ENCODE peak calls at places on chromosomes 16 and 17, in ten cellular contexts. One of them, this sample, is unnamed.

GRCh38 chr16:46817961-46818360 is 13.0 kb downstream of the C16orf87 start:
- DNase-seq in mucosa of descending colon: no peak
- DNase-seq in osteoblast: no peak
- DNase-seq in GM06990: no peak
- DNase-seq in upper lobe of right lung: no peak
- DNase-seq in AG04450: no peak
- DNase-seq in HL-60: no peak
- DNase-seq in H9: no peak
- DNase-seq in bronchial epithelial cell: no peak
- DNase-seq in Calu3: no peak
- DNase-seq in this sample: no peak

GRCh38 chr17:4645642-4646041 is 4.2 kb upstream of the ALOX15 start:
- DNase-seq in upper lobe of right lung: peak
- DNase-seq in bronchial epithelial cell: no peak
- DNase-seq in GM06990: no peak
- DNase-seq in osteoblast: no peak
- DNase-seq in AG04450: no peak
- DNase-seq in HL-60: peak
- DNase-seq in Calu3: no peak
- DNase-seq in H9: no peak
- DNase-seq in mucosa of descending colon: no peak
- DNase-seq in this sample: no peak

GRCh38 chr16:57096192-57096591 is 3.8 kb downstream of the CPNE2 start:
- DNase-seq in H9: no peak
- DNase-seq in GM06990: no peak
- DNase-seq in AG04450: no peak
- DNase-seq in bronchial epithelial cell: no peak
- DNase-seq in HL-60: no peak
- DNase-seq in upper lobe of right lung: no peak
- DNase-seq in mucosa of descending colon: no peak
- DNase-seq in Calu3: no peak
- DNase-seq in osteoblast: peak
- DNase-seq in this sample: no peak

GRCh38 chr17:67365762-67366192 is 600 bp downstream of the PSMD12 start:
- DNase-seq in bronchial epithelial cell: peak
- DNase-seq in Calu3: no peak
- DNase-seq in H9: no peak
- DNase-seq in osteoblast: no peak
- DNase-seq in HL-60: peak
- DNase-seq in GM06990: no peak
- DNase-seq in mucosa of descending colon: no peak
- DNase-seq in upper lobe of right lung: no peak
- DNase-seq in AG04450: no peak
- DNase-seq in this sample: no peak

GRCh38 chr17:79840204-79840988 is 1.2 kb upstream of the CBX4 start:
- DNase-seq in upper lobe of right lung: peak
- DNase-seq in AG04450: no peak
- DNase-seq in GM06990: no peak
- DNase-seq in osteoblast: peak
- DNase-seq in HL-60: no peak
- DNase-seq in mucosa of descending colon: peak
- DNase-seq in Calu3: no peak
- DNase-seq in bronchial epithelial cell: no peak
- DNase-seq in H9: peak
- DNase-seq in this sample: no peak

GRCh38 chr16:7755347-7755746 is 422.7 kb downstream of the RBFOX1 start:
- DNase-seq in bronchial epithelial cell: no peak
- DNase-seq in HL-60: no peak
- DNase-seq in GM06990: no peak
- DNase-seq in Calu3: no peak
- DNase-seq in upper lobe of right lung: no peak
- DNase-seq in H9: no peak
- DNase-seq in AG04450: no peak
- DNase-seq in osteoblast: no peak
- DNase-seq in mucosa of descending colon: no peak
- DNase-seq in this sample: no peak

GRCh38 chr17:16377804-16378400 is 3.0 kb upstream of the UBB start:
- DNase-seq in mucosa of descending colon: no peak
- DNase-seq in bronchial epithelial cell: peak
- DNase-seq in GM06990: no peak
- DNase-seq in upper lobe of right lung: no peak
- DNase-seq in osteoblast: peak
- DNase-seq in AG04450: no peak
- DNase-seq in HL-60: no peak
- DNase-seq in Calu3: peak
- DNase-seq in H9: no peak
- DNase-seq in this sample: no peak

GRCh38 chr17:75486951-75487350 is 28.4 kb downstream of the CASKIN2 start:
- DNase-seq in osteoblast: no peak
- DNase-seq in GM06990: no peak
- DNase-seq in AG04450: no peak
- DNase-seq in Calu3: no peak
- DNase-seq in upper lobe of right lung: no peak
- DNase-seq in bronchial epithelial cell: no peak
- DNase-seq in HL-60: no peak
- DNase-seq in mucosa of descending colon: no peak
- DNase-seq in H9: no peak
- DNase-seq in this sample: no peak

GRCh38 chr16:19184823-19185509 is 16.9 kb downstream of the SYT17 start:
- DNase-seq in GM06990: no peak
- DNase-seq in osteoblast: peak
- DNase-seq in H9: peak
- DNase-seq in bronchial epithelial cell: no peak
- DNase-seq in AG04450: no peak
- DNase-seq in Calu3: no peak
- DNase-seq in upper lobe of right lung: no peak
- DNase-seq in HL-60: no peak
- DNase-seq in mucosa of descending colon: no peak
- DNase-seq in this sample: no peak

GRCh38 chr16:68265078-68265925 is 976 bp downstream of the SLC7A6 start:
- DNase-seq in H9: no peak
- DNase-seq in mucosa of descending colon: peak
- DNase-seq in GM06990: peak
- DNase-seq in bronchial epithelial cell: peak
- DNase-seq in osteoblast: peak
- DNase-seq in HL-60: peak
- DNase-seq in AG04450: no peak
- DNase-seq in Calu3: peak
- DNase-seq in upper lobe of right lung: peak
- DNase-seq in this sample: peak

GRCh38 chr17:81301195-81302144 is 6.4 kb upstream of the SLC38A10 start:
- DNase-seq in GM06990: no peak
- DNase-seq in osteoblast: peak
- DNase-seq in bronchial epithelial cell: peak
- DNase-seq in AG04450: no peak
- DNase-seq in mucosa of descending colon: no peak
- DNase-seq in HL-60: no peak
- DNase-seq in H9: no peak
- DNase-seq in upper lobe of right lung: no peak
- DNase-seq in Calu3: no peak
- DNase-seq in this sample: no peak

GRCh38 chr17:21127508-21128077 is 829 bp downstream of the DHRS7B start:
- DNase-seq in upper lobe of right lung: no peak
- DNase-seq in osteoblast: no peak
- DNase-seq in Calu3: no peak
- DNase-seq in AG04450: no peak
- DNase-seq in mucosa of descending colon: no peak
- DNase-seq in GM06990: no peak
- DNase-seq in HL-60: no peak
- DNase-seq in bronchial epithelial cell: peak
- DNase-seq in H9: no peak
- DNase-seq in this sample: no peak

GRCh38 chr17:2782030-2782429 is 14.2 kb upstream of the RAP1GAP2 start:
- DNase-seq in HL-60: no peak
- DNase-seq in upper lobe of right lung: peak
- DNase-seq in Calu3: no peak
- DNase-seq in GM06990: no peak
- DNase-seq in osteoblast: peak
- DNase-seq in AG04450: peak
- DNase-seq in mucosa of descending colon: no peak
- DNase-seq in H9: no peak
- DNase-seq in bronchial epithelial cell: peak
- DNase-seq in this sample: no peak

DNA sequence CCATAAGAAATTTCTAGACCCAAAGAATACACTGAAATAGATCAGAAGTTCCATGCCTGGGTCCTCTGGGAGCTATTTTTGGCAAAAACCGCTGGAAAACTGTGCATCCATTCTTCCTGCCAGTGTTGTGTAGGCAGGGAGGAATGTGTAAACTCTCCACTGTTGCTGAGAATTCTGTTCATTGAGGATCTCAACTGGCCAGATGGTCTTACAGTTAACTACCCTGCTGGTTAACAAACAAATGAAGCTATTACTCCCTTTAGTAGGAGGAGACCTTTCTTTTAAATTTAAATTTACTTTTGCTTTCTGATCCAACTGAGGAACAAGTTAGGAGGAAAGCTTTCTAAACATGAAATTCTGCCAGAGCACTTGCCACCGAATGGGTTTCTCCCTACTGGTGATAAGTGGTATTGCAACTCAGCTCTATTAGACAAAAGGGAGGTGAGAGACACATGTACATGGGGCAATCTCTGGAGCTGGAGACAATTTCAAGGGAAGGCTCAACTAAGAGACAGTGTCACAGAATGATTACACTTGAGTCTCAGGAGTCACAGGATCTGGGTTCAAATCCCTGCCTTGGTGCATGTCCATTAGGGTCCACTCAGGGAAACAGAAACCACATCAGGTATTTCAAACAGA is 37.6 kb downstream of the SOCS1 start:
- DNase-seq in osteoblast: no peak
- DNase-seq in GM06990: no peak
- DNase-seq in upper lobe of right lung: no peak
- DNase-seq in AG04450: no peak
- DNase-seq in Calu3: no peak
- DNase-seq in mucosa of descending colon: no peak
- DNase-seq in bronchial epithelial cell: no peak
- DNase-seq in H9: no peak
- DNase-seq in HL-60: no peak
- DNase-seq in this sample: no peak
- TF ChIP-seq CTCF in osteoblast: peak
- TF ChIP-seq CTCF in GM06990: peak
- TF ChIP-seq CTCF in upper lobe of right lung: peak
- TF ChIP-seq CTCF in AG04450: peak
- TF ChIP-seq CTCF in Calu3: peak
- TF ChIP-seq CTCF in mucosa of descending colon: no peak
- TF ChIP-seq CTCF in bronchial epithelial cell: peak
- TF ChIP-seq CTCF in H9: peak
- TF ChIP-seq CTCF in HL-60: peak
- TF ChIP-seq CTCF in this sample: peak

DNA sequence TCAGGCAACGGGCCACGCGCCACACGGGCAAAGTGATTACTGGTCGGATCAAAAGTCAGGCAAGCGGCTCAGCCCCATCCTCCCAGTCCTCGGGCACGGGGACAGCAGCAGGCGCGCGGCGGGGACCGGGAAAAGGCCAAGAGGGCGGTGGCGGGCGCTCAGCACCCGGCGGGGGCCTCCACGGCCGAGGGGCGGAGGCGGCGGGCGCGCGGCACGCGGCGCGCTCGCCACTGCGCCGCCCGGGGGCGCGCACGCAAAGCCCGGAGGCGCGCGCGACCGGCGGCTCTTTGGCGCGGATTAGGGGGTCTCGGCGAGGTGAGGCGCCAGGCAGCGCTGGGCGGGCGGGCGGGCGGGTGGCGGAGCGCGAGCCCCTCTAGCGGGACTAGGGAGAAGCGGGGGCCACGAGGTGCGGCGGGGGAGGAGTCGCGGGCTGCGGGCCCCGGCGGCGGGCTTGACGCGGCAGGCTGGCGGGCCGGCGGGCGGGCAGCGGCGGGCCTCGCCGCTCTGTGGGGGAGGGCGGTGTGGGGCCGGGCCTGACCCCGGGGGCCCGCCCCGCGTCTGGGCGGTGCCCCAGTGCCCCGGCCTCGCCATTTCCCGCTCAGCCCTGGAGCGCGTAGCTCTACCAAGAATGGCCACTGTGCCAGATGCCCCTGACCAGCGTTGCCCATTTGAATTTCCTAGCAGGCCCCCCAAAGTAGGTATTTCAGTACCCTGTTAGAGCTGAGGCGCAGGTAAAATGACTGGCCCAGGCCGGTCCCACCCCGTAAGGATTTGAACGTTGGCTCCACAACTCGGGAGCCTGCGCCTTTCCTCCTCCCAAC is at the start of the genes ACACA and TADA2A:
- DNase-seq in osteoblast: peak
- DNase-seq in mucosa of descending colon: peak
- DNase-seq in upper lobe of right lung: peak
- DNase-seq in bronchial epithelial cell: peak
- DNase-seq in Calu3: peak
- DNase-seq in H9: peak
- DNase-seq in HL-60: peak
- DNase-seq in GM06990: peak
- DNase-seq in AG04450: no peak
- DNase-seq in this sample: no peak
- TF ChIP-seq CTCF in osteoblast: no peak
- TF ChIP-seq CTCF in mucosa of descending colon: no peak
- TF ChIP-seq CTCF in upper lobe of right lung: no peak
- TF ChIP-seq CTCF in bronchial epithelial cell: no peak
- TF ChIP-seq CTCF in Calu3: peak
- TF ChIP-seq CTCF in H9: peak
- TF ChIP-seq CTCF in HL-60: no peak
- TF ChIP-seq CTCF in GM06990: no peak
- TF ChIP-seq CTCF in AG04450: no peak
- TF ChIP-seq CTCF in this sample: no peak

GRCh38 chr17:34584805-34585416 is 5.5 kb downstream of the TMEM132E start:
- DNase-seq in mucosa of descending colon: no peak
- DNase-seq in HL-60: no peak
- DNase-seq in AG04450: no peak
- DNase-seq in H9: no peak
- DNase-seq in osteoblast: peak
- DNase-seq in GM06990: no peak
- DNase-seq in bronchial epithelial cell: peak
- DNase-seq in Calu3: peak
- DNase-seq in upper lobe of right lung: no peak
- DNase-seq in this sample: no peak
- TF ChIP-seq CTCF in mucosa of descending colon: no peak
- TF ChIP-seq CTCF in HL-60: no peak
- TF ChIP-seq CTCF in AG04450: peak
- TF ChIP-seq CTCF in H9: peak
- TF ChIP-seq CTCF in osteoblast: no peak
- TF ChIP-seq CTCF in GM06990: no peak
- TF ChIP-seq CTCF in bronchial epithelial cell: peak
- TF ChIP-seq CTCF in Calu3: peak
- TF ChIP-seq CTCF in upper lobe of right lung: no peak
- TF ChIP-seq CTCF in this sample: peak

DNA sequence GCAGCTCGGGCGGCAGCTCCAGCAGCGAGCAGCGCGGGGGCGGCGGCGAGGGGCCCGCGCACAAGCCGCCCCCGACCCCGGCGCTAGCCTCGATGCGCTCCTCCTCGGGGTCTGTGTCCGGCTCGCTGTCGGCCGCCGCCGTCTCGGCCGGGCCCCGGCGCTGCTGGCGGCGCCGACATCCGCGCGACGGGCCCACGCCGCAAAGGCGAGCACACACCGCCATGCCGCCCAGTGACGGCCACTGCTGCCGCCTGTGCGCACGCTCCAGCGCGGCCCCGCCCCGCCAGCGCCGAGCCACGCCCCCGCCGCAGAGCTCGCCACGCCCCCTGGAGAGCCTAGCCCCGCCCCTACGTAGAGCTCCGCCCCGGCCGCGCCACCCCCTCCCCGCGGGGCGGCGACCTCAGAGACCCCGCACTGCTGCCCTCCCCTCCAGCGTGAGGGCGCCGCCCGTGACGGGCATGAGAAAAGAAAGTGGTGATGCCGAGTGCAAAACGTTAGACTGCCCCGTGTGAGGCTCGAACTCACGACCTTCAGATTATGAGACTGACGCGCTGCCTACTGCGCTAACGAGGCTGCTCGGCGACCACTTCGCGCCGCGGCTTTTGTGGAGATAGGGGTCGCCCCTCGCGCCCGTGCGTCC is at the start of gene FBXO31:
- DNase-seq in mucosa of descending colon: peak
- DNase-seq in AG04450: peak
- DNase-seq in osteoblast: peak
- DNase-seq in H9: peak
- DNase-seq in upper lobe of right lung: peak
- DNase-seq in GM06990: peak
- DNase-seq in HL-60: peak
- DNase-seq in Calu3: peak
- DNase-seq in bronchial epithelial cell: peak
- DNase-seq in this sample: no peak
- TF ChIP-seq CTCF in mucosa of descending colon: no peak
- TF ChIP-seq CTCF in AG04450: no peak
- TF ChIP-seq CTCF in osteoblast: no peak
- TF ChIP-seq CTCF in H9: no peak
- TF ChIP-seq CTCF in upper lobe of right lung: no peak
- TF ChIP-seq CTCF in GM06990: no peak
- TF ChIP-seq CTCF in HL-60: no peak
- TF ChIP-seq CTCF in Calu3: no peak
- TF ChIP-seq CTCF in bronchial epithelial cell: no peak
- TF ChIP-seq CTCF in this sample: no peak